ENCODE peak calls at places on chromosomes 11 and 22, in ten cellular contexts. P is testis, R is adrenal gland, N is H1, K is A549, J is lower leg skin, T is endothelial cell of umbilical vein, X is IMR-90, Z is Peyer's patch, C is spleen. O is an unnamed sample.

GRCh38 chr11:95888852-95889251 is 35.1 kb downstream of the MTMR2 start:
- DNase-seq in P (no peak), N (no peak), R (no peak), C (no peak), K (no peak), X (no peak), Z (no peak), J (no peak), T (no peak), O (no peak)

GRCh38 chr11:114233755-114234154 is 62.4 kb upstream of the NNMT start:
- DNase-seq in P (no peak), T (no peak), Z (no peak), R (no peak), J (no peak), X (peak; percentile 0), K (no peak), C (no peak), N (no peak), O (no peak)

GRCh38 chr11:115501895-115502589 is 2.2 kb downstream of the CADM1 start:
- DNase-seq in Z (no peak), T (no peak), X (peak; percentile 21), K (no peak), C (no peak), N (no peak), R (no peak), J (no peak), P (peak; percentile 28), O (no peak)

GRCh38 chr22:39475337-39475736 is 18.5 kb downstream of the MGAT3 start:
- DNase-seq in P (no peak), J (no peak), N (no peak), K (no peak), Z (no peak), R (no peak), T (no peak), C (no peak), X (no peak), O (no peak)

GRCh38 chr11:103624708-103625623 is 411.5 kb upstream of the DDI1 start:
- DNase-seq in N (no peak), X (peak; percentile 98), K (peak; percentile 97), T (peak; percentile 99), R (no peak), P (no peak), Z (no peak), J (no peak), C (no peak), O (no peak)

GRCh38 chr11:76197332-76197731 is 9.0 kb downstream of the WNT11 start:
- DNase-seq in T (no peak), P (no peak), X (no peak), R (no peak), J (no peak), N (no peak), Z (no peak), K (no peak), C (no peak), O (no peak)

GRCh38 chr11:104663190-104664140 is 234.8 kb downstream of the CASP12 start:
- DNase-seq in P (no peak), Z (no peak), J (no peak), X (peak; percentile 12), C (no peak), N (no peak), T (no peak), K (peak; percentile 2), R (no peak), O (no peak)

GRCh38 chr22:35597692-35598395 is 19.3 kb downstream of the MB start:
- DNase-seq in T (no peak), Z (no peak), X (no peak), K (no peak), R (no peak), N (no peak), J (no peak), C (no peak), P (no peak), O (no peak)

GRCh38 chr22:31155425-31155824 is 4.6 kb upstream of the RNF185 start:
- DNase-seq in J (no peak), X (peak; percentile 80), T (peak; percentile 66), N (no peak), Z (no peak), R (no peak), K (no peak), C (no peak), P (no peak), O (no peak)

GRCh38 chr11:69166186-69167115 is 10.7 kb downstream of the SMIM38 start:
- DNase-seq in J (no peak), N (peak; percentile 61), Z (no peak), T (peak; percentile 76), R (no peak), K (peak; percentile 72), C (peak; percentile 62), X (peak; percentile 93), P (no peak), O (no peak)

GRCh38 chr22:24938741-24939341 is 7.7 kb downstream of the LHFPL7 start:
- DNase-seq in X (peak; percentile 25), Z (no peak), C (no peak), R (no peak), T (peak; percentile 43), K (peak; percentile 42), J (no peak), N (no peak), P (peak; percentile 23), O (no peak)

GRCh38 chr11:120028181-120028935 is 109.6 kb downstream of the TRIM29 start:
- DNase-seq in T (no peak), N (no peak), K (no peak), X (no peak), J (peak; percentile 56), R (no peak), Z (no peak), P (no peak), C (no peak), O (no peak)

GRCh38 chr11:17414317-17414737 is 25.9 kb upstream of the KCNJ11 start:
- DNase-seq in T (no peak), R (no peak), C (peak; percentile 45), X (no peak), P (no peak), J (no peak), K (no peak), Z (no peak), N (no peak), O (no peak)

GRCh38 chr11:74057251-74058151 is 48.6 kb upstream of the UCP3 start:
- DNase-seq in C (no peak), P (no peak), N (no peak), R (no peak), T (peak; percentile 29), J (no peak), Z (no peak), X (peak; percentile 88), K (no peak), O (no peak)

GRCh38 chr11:69715446-69715845 is 11.6 kb upstream of the FGF19 start:
- DNase-seq in J (no peak), R (no peak), X (no peak), T (no peak), N (no peak), K (no peak), Z (no peak), P (no peak), C (no peak), O (no peak)

GRCh38 chr11:7667460-7667859 is 5.8 kb downstream of the CYB5R2 start:
- DNase-seq in T (no peak), N (no peak), J (no peak), K (no peak), P (no peak), Z (no peak), R (no peak), X (peak; percentile 26), C (no peak), O (no peak)

GRCh38 chr11:112457532-112457931 is 196.9 kb upstream of the PLET1 start:
- DNase-seq in R (no peak), T (no peak), K (no peak), J (no peak), N (no peak), C (no peak), P (no peak), X (no peak), Z (no peak), O (no peak)

GRCh38 chr11:92225563-92226308 is 1.1 kb downstream of the FAT3 start:
- DNase-seq in J (no peak), X (no peak), T (no peak), C (no peak), Z (no peak), R (no peak), K (no peak), N (no peak), P (peak; percentile 19), O (no peak)

DNA sequence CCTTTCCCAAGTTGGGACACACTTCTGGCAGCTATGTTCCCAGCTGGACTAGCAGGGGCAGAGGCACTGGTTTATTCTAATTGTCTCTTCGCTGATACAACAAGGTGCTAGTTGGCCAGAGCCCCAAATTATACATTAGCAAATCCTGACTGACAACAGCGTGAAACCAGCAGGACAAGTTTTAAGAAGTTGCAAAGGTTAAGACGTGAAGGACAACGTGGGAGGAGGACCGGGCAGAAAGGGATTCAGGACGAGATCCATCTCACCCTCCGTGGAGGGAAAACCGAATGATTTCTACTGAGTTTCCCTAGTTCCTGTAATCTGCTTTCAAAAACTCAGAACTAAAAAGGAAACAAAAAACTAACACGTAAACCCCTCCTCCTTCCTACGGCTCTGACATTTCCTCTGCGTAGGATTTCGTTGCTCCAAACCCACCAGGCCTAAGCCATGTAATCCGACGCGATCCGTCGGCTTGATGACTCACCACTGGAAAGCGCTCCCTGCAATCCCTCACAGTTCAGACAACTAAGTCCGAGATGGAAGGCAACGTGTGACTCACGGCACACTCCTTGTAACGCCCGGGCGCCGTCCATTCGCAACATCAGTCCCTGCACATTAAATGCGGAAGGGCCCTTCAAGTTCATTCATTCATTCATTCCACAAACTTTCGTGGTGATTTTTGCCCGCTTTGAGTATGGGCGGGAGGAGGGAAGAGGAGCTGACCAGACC is 703 bp downstream of the POGLUT3 start:
- DNase-seq in N (peak; percentile 81), K (peak; percentile 88), J (peak; percentile 96), X (peak; percentile 100), C (peak; percentile 87), Z (peak; percentile 60), T (peak; percentile 99), P (peak; percentile 89), R (peak; percentile 97), O (peak; percentile 95)
- TF ChIP-seq POLR2A in N (peak; percentile 91), K (peak; percentile 70), J (no peak), X (peak; percentile 71), C (no peak), Z (peak; percentile 37), T (peak; percentile 89), P (no peak), R (peak; percentile 93), O (peak; percentile 24)

GRCh38 chr11:1669546-1670218 is 27.3 kb upstream of the KRTAP5-6 start:
- DNase-seq in N (no peak), T (no peak), X (no peak), P (peak; percentile 83), C (no peak), J (peak; percentile 78), Z (no peak), K (no peak), R (peak; percentile 57), O (no peak)
- TF ChIP-seq POLR2A in N (no peak), T (no peak), X (no peak), P (no peak), C (no peak), J (no peak), Z (no peak), K (no peak), R (no peak), O (no peak)

GRCh38 chr11:130448416-130449068 is at the start of gene ADAMTS15:
- DNase-seq in P (peak; percentile 75), J (peak; percentile 94), R (peak; percentile 78), T (peak; percentile 70), C (no peak), K (peak; percentile 83), N (peak; percentile 80), Z (no peak), X (peak; percentile 84), O (peak; percentile 95)
- TF ChIP-seq POLR2A in P (no peak), J (no peak), R (peak; percentile 21), T (no peak), C (no peak), K (peak; percentile 72), N (no peak), Z (no peak), X (no peak), O (peak; percentile 18)

GRCh38 chr11:64896448-64897022 is 18.1 kb upstream of the EHD1 start:
- DNase-seq in T (no peak), P (no peak), J (no peak), K (no peak), Z (no peak), C (no peak), R (no peak), N (no peak), X (no peak), O (no peak)
- TF ChIP-seq POLR2A in T (no peak), P (no peak), J (no peak), K (no peak), Z (no peak), C (no peak), R (no peak), N (no peak), X (no peak), O (no peak)

O was measured in esophagus muscularis mucosa.